ENCODE peak calls at places on chromosomes 7 and 10, in six cellular contexts. One of them, this sample, is unnamed.

GRCh38 chr10:16904049-16904448 is 86.8 kb upstream of the RSU1 start:
- DNase-seq in spleen: no peak
- DNase-seq in stomach: no peak
- DNase-seq in psoas muscle: no peak
- DNase-seq in Panc1: no peak
- DNase-seq in hepatocyte: no peak
- DNase-seq in this sample: no peak

GRCh38 chr7:22275574-22276150 is 81.3 kb downstream of the RAPGEF5 start:
- DNase-seq in psoas muscle: no peak
- DNase-seq in spleen: no peak
- DNase-seq in hepatocyte: no peak
- DNase-seq in Panc1: no peak
- DNase-seq in stomach: no peak
- DNase-seq in this sample: no peak

GRCh38 chr10:128854965-128855364 is 612.1 kb upstream of the MGMT start:
- DNase-seq in spleen: no peak
- DNase-seq in Panc1: no peak
- DNase-seq in stomach: peak; percentile 86
- DNase-seq in hepatocyte: peak; percentile 86
- DNase-seq in psoas muscle: peak; percentile 89
- DNase-seq in this sample: peak; percentile 72

GRCh38 chr10:52801951-52802350 is 29.4 kb upstream of the MBL2 start:
- DNase-seq in psoas muscle: no peak
- DNase-seq in hepatocyte: no peak
- DNase-seq in spleen: no peak
- DNase-seq in stomach: no peak
- DNase-seq in Panc1: no peak
- DNase-seq in this sample: no peak

GRCh38 chr10:60426425-60426824 is 36.8 kb upstream of the ANK3 start:
- DNase-seq in psoas muscle: no peak
- DNase-seq in stomach: no peak
- DNase-seq in hepatocyte: no peak
- DNase-seq in Panc1: no peak
- DNase-seq in spleen: no peak
- DNase-seq in this sample: no peak

GRCh38 chr7:80334908-80335307 is 177.0 kb downstream of the GNAT3 start:
- DNase-seq in stomach: no peak
- DNase-seq in hepatocyte: no peak
- DNase-seq in Panc1: no peak
- DNase-seq in spleen: no peak
- DNase-seq in psoas muscle: no peak
- DNase-seq in this sample: no peak

GRCh38 chr7:7944619-7945282 is 23.8 kb upstream of the GLCCI1 start:
- DNase-seq in psoas muscle: peak; percentile 82
- DNase-seq in Panc1: no peak
- DNase-seq in hepatocyte: no peak
- DNase-seq in stomach: peak; percentile 32
- DNase-seq in spleen: peak; percentile 86
- DNase-seq in this sample: peak; percentile 69

GRCh38 chr10:110305767-110306451 is 1.2 kb upstream of the SMNDC1 start:
- DNase-seq in stomach: peak; percentile 56
- DNase-seq in Panc1: peak; percentile 84
- DNase-seq in spleen: no peak
- DNase-seq in hepatocyte: peak; percentile 85
- DNase-seq in psoas muscle: no peak
- DNase-seq in this sample: peak; percentile 54

GRCh38 chr10:124224331-124225028 is 131.1 kb upstream of the CHST15 start:
- DNase-seq in Panc1: no peak
- DNase-seq in stomach: no peak
- DNase-seq in psoas muscle: peak; percentile 49
- DNase-seq in spleen: no peak
- DNase-seq in hepatocyte: no peak
- DNase-seq in this sample: no peak

GRCh38 chr7:73734619-73735525 is 3.7 kb downstream of the ABHD11 start:
- DNase-seq in Panc1: peak; percentile 94
- DNase-seq in psoas muscle: peak; percentile 84
- DNase-seq in spleen: peak; percentile 93
- DNase-seq in stomach: peak; percentile 92
- DNase-seq in hepatocyte: peak; percentile 90
- DNase-seq in this sample: peak; percentile 95

GRCh38 chr7:47536705-47537611 is 45.0 kb downstream of the TNS3 start:
- DNase-seq in spleen: peak; percentile 74
- DNase-seq in hepatocyte: peak; percentile 77
- DNase-seq in psoas muscle: peak; percentile 79
- DNase-seq in Panc1: no peak
- DNase-seq in stomach: peak; percentile 59
- DNase-seq in this sample: peak; percentile 71

GRCh38 chr7:131431289-131431688 is 103.6 kb downstream of the MKLN1 start:
- DNase-seq in Panc1: no peak
- DNase-seq in psoas muscle: no peak
- DNase-seq in spleen: no peak
- DNase-seq in stomach: peak; percentile 55
- DNase-seq in hepatocyte: peak; percentile 3
- DNase-seq in this sample: peak; percentile 16

GRCh38 chr7:106022193-106022821 is 59.2 kb downstream of the CDHR3 start:
- DNase-seq in stomach: peak; percentile 45
- DNase-seq in spleen: peak; percentile 84
- DNase-seq in Panc1: no peak
- DNase-seq in hepatocyte: no peak
- DNase-seq in psoas muscle: no peak
- DNase-seq in this sample: no peak

GRCh38 chr7:99928994-99929729 is at the start of gene GJC3:
- DNase-seq in spleen: peak; percentile 86
- DNase-seq in Panc1: no peak
- DNase-seq in hepatocyte: peak; percentile 75
- DNase-seq in stomach: peak; percentile 48
- DNase-seq in psoas muscle: peak; percentile 73
- DNase-seq in this sample: peak; percentile 63

GRCh38 chr10:96374639-96374984 is 15.8 kb upstream of the OPALIN start:
- DNase-seq in stomach: no peak
- DNase-seq in spleen: no peak
- DNase-seq in Panc1: no peak
- DNase-seq in hepatocyte: no peak
- DNase-seq in psoas muscle: no peak
- DNase-seq in this sample: no peak

GRCh38 chr10:116082762-116083161 is 190.2 kb downstream of the GFRA1 start:
- DNase-seq in Panc1: no peak
- DNase-seq in hepatocyte: no peak
- DNase-seq in stomach: no peak
- DNase-seq in psoas muscle: no peak
- DNase-seq in spleen: no peak
- DNase-seq in this sample: no peak

GRCh38 chr10:116082211-116082610 is 190.8 kb downstream of the GFRA1 start:
- DNase-seq in stomach: no peak
- DNase-seq in psoas muscle: no peak
- DNase-seq in hepatocyte: no peak
- DNase-seq in Panc1: no peak
- DNase-seq in spleen: no peak
- DNase-seq in this sample: no peak

GRCh38 chr10:116079355-116079754 is 193.7 kb downstream of the GFRA1 start:
- DNase-seq in hepatocyte: no peak
- DNase-seq in stomach: no peak
- DNase-seq in psoas muscle: no peak
- DNase-seq in spleen: no peak
- DNase-seq in Panc1: no peak
- DNase-seq in this sample: no peak

GRCh38 chr10:116084166-116084565 is 188.8 kb downstream of the GFRA1 start:
- DNase-seq in hepatocyte: no peak
- DNase-seq in psoas muscle: no peak
- DNase-seq in stomach: no peak
- DNase-seq in Panc1: no peak
- DNase-seq in spleen: no peak
- DNase-seq in this sample: no peak

DNA sequence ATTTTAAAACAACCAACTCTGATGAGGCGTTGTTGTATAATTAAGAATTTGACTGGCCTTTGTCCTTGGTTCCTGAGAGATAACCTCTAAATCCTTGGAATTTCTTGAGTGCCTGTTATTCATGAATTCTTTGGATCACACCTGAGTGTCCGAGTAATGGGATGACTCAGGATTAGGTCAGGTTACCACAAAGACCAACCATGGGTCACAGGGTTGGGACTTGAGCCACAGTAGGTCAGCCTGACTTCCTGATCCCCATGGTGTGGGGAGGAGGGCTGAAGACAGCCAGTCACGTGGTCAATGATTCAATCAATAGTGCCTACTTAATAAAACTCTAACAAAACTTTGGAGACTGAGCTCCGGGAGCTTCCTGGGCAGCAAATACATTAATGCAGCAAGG is 192.5 kb downstream of the GFRA1 start:
- DNase-seq in hepatocyte: no peak
- DNase-seq in psoas muscle: no peak
- DNase-seq in Panc1: peak; percentile 12
- DNase-seq in stomach: no peak
- DNase-seq in spleen: no peak
- DNase-seq in this sample: no peak
- TF ChIP-seq CTCF in hepatocyte: no peak
- TF ChIP-seq CTCF in psoas muscle: no peak
- TF ChIP-seq CTCF in Panc1: no peak
- TF ChIP-seq CTCF in stomach: no peak
- TF ChIP-seq CTCF in spleen: no peak
- TF ChIP-seq CTCF in this sample: no peak

GRCh38 chr10:70678757-70679489 is 6.6 kb downstream of the ADAMTS14 start:
- DNase-seq in Panc1: no peak
- DNase-seq in psoas muscle: no peak
- DNase-seq in spleen: no peak
- DNase-seq in hepatocyte: no peak
- DNase-seq in stomach: no peak
- DNase-seq in this sample: no peak

GRCh38 chr10:70677016-70677415 is 4.7 kb downstream of the ADAMTS14 start:
- DNase-seq in hepatocyte: no peak
- DNase-seq in psoas muscle: no peak
- DNase-seq in spleen: no peak
- DNase-seq in stomach: no peak
- DNase-seq in Panc1: no peak
- DNase-seq in this sample: no peak

GRCh38 chr10:70678250-70678635 is 5.9 kb downstream of the ADAMTS14 start:
- DNase-seq in hepatocyte: no peak
- DNase-seq in stomach: no peak
- DNase-seq in spleen: no peak
- DNase-seq in Panc1: no peak
- DNase-seq in psoas muscle: no peak
- DNase-seq in this sample: no peak

GRCh38 chr10:70676511-70676910 is 4.2 kb downstream of the ADAMTS14 start:
- DNase-seq in psoas muscle: no peak
- DNase-seq in hepatocyte: no peak
- DNase-seq in stomach: no peak
- DNase-seq in spleen: no peak
- DNase-seq in Panc1: no peak
- DNase-seq in this sample: no peak

GRCh38 chr10:70677620-70678249 is 5.4 kb downstream of the ADAMTS14 start:
- DNase-seq in spleen: no peak
- DNase-seq in psoas muscle: no peak
- DNase-seq in Panc1: no peak
- DNase-seq in hepatocyte: peak; percentile 47
- DNase-seq in stomach: no peak
- DNase-seq in this sample: no peak
- H3K4me1 ChIP-seq in spleen: peaks cover 12% of the 10 kb centered on the region
- H3K4me1 ChIP-seq in psoas muscle: peaks cover 7% of the 10 kb centered on the region
- H3K4me1 ChIP-seq in Panc1: no peaks in the 10 kb centered on the region
- H3K4me1 ChIP-seq in hepatocyte: no peaks in the 10 kb centered on the region
- H3K4me1 ChIP-seq in stomach: no peaks in the 10 kb centered on the region
- H3K4me1 ChIP-seq in this sample: peaks cover 3% of the 10 kb centered on the region

GRCh38 chr10:79904671-79905321 is 44.1 kb downstream of the SFTPD start:
- DNase-seq in psoas muscle: peak; percentile 85
- DNase-seq in Panc1: no peak
- DNase-seq in hepatocyte: peak; percentile 72
- DNase-seq in spleen: peak; percentile 87
- DNase-seq in stomach: peak; percentile 71
- DNase-seq in this sample: peak; percentile 60

GRCh38 chr10:79910344-79910743 is 38.6 kb downstream of the SFTPD start:
- DNase-seq in stomach: no peak
- DNase-seq in spleen: no peak
- DNase-seq in hepatocyte: no peak
- DNase-seq in psoas muscle: no peak
- DNase-seq in Panc1: no peak
- DNase-seq in this sample: no peak

GRCh38 chr10:79910836-79911235 is 38.1 kb downstream of the SFTPD start:
- DNase-seq in hepatocyte: no peak
- DNase-seq in Panc1: no peak
- DNase-seq in psoas muscle: no peak
- DNase-seq in spleen: no peak
- DNase-seq in stomach: no peak
- DNase-seq in this sample: no peak

DNA sequence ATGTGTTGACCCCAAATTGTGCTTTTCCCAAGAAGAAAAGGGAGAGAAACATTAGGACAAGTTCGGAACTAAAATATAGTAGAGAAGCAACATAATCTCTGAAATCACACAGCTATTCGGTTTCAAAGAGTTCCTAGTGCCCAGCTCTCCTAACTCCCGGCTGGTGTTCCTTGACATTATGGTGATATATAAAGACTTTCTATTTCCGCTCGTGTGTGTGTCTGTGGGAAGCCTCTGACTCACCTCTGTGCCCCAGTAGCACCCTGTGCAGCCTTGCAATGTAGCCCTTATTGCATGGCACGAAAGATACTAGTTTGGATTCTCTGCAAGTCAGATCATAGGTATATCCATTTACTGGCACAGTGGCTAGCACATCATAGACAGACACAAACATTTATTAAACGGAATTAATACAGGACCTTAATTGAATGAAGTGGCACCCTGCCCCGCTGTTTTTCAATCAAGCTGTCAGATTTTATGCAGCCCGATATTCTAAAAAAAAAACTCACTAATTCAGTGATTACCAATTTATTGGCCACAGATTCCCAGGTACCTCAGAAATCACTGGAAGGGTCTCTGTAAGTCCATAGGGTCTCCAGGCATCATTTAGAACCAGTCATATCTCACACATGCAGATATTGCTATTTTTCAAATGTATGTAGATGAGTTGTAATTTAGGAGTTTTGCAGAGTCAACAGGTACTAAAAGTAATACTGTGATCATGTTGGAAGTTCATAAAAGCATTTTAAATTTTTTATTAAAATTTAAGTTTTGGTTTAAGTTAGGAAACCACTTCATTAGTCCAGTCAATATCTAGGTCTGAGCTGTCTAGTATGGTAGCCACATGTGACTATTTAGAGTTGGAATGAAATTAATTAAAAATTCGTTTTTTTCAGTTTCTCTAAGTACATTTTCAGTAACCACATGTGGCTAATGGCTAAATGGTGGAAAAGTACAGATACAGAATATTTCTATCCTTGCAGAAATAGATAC is 43.3 kb downstream of the SFTPD start:
- DNase-seq in spleen: no peak
- DNase-seq in psoas muscle: peak; percentile 54
- DNase-seq in stomach: no peak
- DNase-seq in Panc1: no peak
- DNase-seq in hepatocyte: peak; percentile 30
- DNase-seq in this sample: no peak
- H3K4me3 ChIP-seq in spleen: peak overlapping the region; percentile 51
- H3K4me3 ChIP-seq in psoas muscle: peak overlapping the region; percentile 86
- H3K4me3 ChIP-seq in stomach: peak overlapping the region; percentile 65
- H3K4me3 ChIP-seq in Panc1: peak overlapping the region; percentile 60
- H3K4me3 ChIP-seq in hepatocyte: peak overlapping the region; percentile 97
- H3K4me3 ChIP-seq in this sample: no peak overlapping the region

DNA sequence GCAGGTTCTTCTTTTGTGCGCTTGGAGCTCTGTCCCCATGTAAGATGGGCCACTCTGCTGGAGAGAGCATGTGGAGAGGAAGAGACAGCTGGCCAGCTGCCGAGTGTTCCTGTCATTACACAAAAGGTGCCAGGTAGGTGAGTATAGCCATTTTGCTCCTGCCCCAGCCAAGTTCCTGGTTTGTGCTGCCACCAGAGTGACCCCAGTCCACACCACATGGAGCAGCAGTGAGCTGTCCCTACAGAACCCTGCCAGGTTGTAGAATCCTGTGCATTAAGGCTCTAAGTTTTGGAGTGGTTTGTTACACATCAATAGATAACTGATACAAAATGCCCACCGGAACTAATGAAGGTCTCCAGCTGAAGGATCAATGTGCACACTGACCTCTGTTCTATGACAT is 84.6 kb upstream of the GHITM start:
- DNase-seq in spleen: no peak
- DNase-seq in hepatocyte: no peak
- DNase-seq in psoas muscle: no peak
- DNase-seq in Panc1: no peak
- DNase-seq in stomach: no peak
- DNase-seq in this sample: no peak
- TF ChIP-seq CTCF in spleen: no peak
- TF ChIP-seq CTCF in hepatocyte: no peak
- TF ChIP-seq CTCF in psoas muscle: no peak
- TF ChIP-seq CTCF in Panc1: no peak
- TF ChIP-seq CTCF in stomach: no peak
- TF ChIP-seq CTCF in this sample: no peak